ENCODE peak calls at places on chromosomes 11 and 22, in six cellular contexts. Z is AG04449; I is NCI-H510A; X is stimulated activated CD8-positive, alpha-beta memory T cell treated with anti-CD3 and anti-CD28 coated beads, Interleukin-15, amount 100 ng/mL, for 4 hours; T is T-helper 2 cell; D is stimulated activated CD4-positive, alpha-beta T cell treated with anti-CD3 and anti-CD28 coated beads, Interleukin-1b, Interleukin-23, amount 100 ng/mL, for 24 hours. A is an unnamed sample.

GRCh38 chr11:115098037-115098436 is 406.2 kb downstream of the CADM1 start:
- DNase-seq in D (no peak), I (no peak), Z (no peak), X (no peak), T (no peak), A (no peak)

GRCh38 chr11:26953770-26954392 is 40.0 kb upstream of the FIBIN start:
- DNase-seq in X (no peak), T (no peak), D (no peak), Z (no peak), I (no peak), A (no peak)

GRCh38 chr11:128884703-128885338 is 6.3 kb upstream of the KCNJ5 start:
- DNase-seq in T (no peak), Z (no peak), I (peak), D (peak), X (no peak), A (peak)

GRCh38 chr11:59191095-59191494 is 19.2 kb downstream of the DTX4 start:
- DNase-seq in I (no peak), Z (no peak), T (no peak), X (no peak), D (no peak), A (no peak)

GRCh38 chr11:86228269-86228966 is 16.1 kb upstream of the EED start:
- DNase-seq in Z (no peak), D (no peak), I (no peak), X (no peak), T (no peak), A (no peak)

GRCh38 chr22:46636221-46637002 is 16.2 kb downstream of the GRAMD4 start:
- DNase-seq in T (no peak), I (no peak), X (no peak), D (no peak), Z (no peak), A (no peak)

GRCh38 chr11:68963779-68964178 is 17.0 kb downstream of the MRGPRD start:
- DNase-seq in Z (no peak), I (no peak), T (no peak), D (no peak), X (no peak), A (peak)

GRCh38 chr11:60858731-60859464 is 3.1 kb upstream of the PTGDR2 start:
- DNase-seq in D (no peak), T (no peak), Z (no peak), I (no peak), X (no peak), A (peak)

GRCh38 chr22:44304354-44304753 is 8.4 kb downstream of the SHISAL1 start:
- DNase-seq in X (no peak), D (no peak), Z (no peak), T (no peak), I (no peak), A (no peak)

GRCh38 chr11:64868904-64869570 is 9.4 kb downstream of the EHD1 start:
- DNase-seq in T (no peak), I (no peak), Z (no peak), D (no peak), X (no peak), A (no peak)

GRCh38 chr11:33256031-33256807 is 962 bp upstream of the HIPK3 start:
- DNase-seq in D (no peak), I (no peak), T (no peak), Z (no peak), X (no peak), A (no peak)

GRCh38 chr22:46360891-46361290 is 25.4 kb downstream of the TRMU start:
- DNase-seq in I (no peak), X (no peak), Z (no peak), T (no peak), D (no peak), A (no peak)

GRCh38 chr22:23066200-23067022 is 3.9 kb upstream of the GNAZ start:
- DNase-seq in X (no peak), D (no peak), T (no peak), I (no peak), Z (no peak), A (peak)

GRCh38 chr11:134392953-134393615 is 19.0 kb downstream of the B3GAT1 start:
- DNase-seq in X (no peak), I (no peak), Z (no peak), D (no peak), T (no peak), A (no peak)

GRCh38 chr11:10654211-10655150 is 39.1 kb downstream of the IRAG1 start:
- DNase-seq in T (no peak), Z (no peak), I (no peak), X (no peak), D (no peak), A (peak)

GRCh38 chr11:19200410-19201201 is 1.2 kb downstream of the CSRP3 start:
- DNase-seq in D (no peak), Z (peak), X (no peak), I (no peak), T (no peak), A (no peak)

GRCh38 chr11:68982134-68982533 is 1.3 kb upstream of the MRGPRD start:
- DNase-seq in Z (no peak), D (no peak), T (no peak), I (no peak), X (no peak), A (no peak)

GRCh38 chr11:31819533-31820437 is 8.7 kb upstream of the PAX6 start:
- DNase-seq in I (no peak), X (no peak), Z (no peak), D (no peak), T (no peak), A (peak)

GRCh38 chr11:17810736-17811135 is 76.2 kb downstream of the KCNC1 start:
- DNase-seq in I (no peak), T (no peak), Z (no peak), X (no peak), D (no peak), A (no peak)

GRCh38 chr11:32279672-32280071 is 155.7 kb downstream of the WT1 start:
- DNase-seq in I (no peak), X (no peak), Z (no peak), T (no peak), D (no peak), A (no peak)

GRCh38 chr22:36578619-36579018 is 49.7 kb upstream of the EIF3D start:
- DNase-seq in T (no peak), X (no peak), I (no peak), Z (no peak), D (no peak), A (no peak)